ENCODE peak calls at places on chromosomes 13 and 19, in five cellular contexts. P is psoas muscle, T is cardiac muscle cell, W is omental fat pad, L is PC-3. M is an unnamed sample.

GRCh38 chr19:5826531-5827341 is 12.8 kb downstream of the FUT6 start:
- DNase-seq in T (peak), P (peak), W (no peak), L (peak), M (no peak)

GRCh38 chr19:33797821-33798633 is 1.4 kb downstream of the KCTD15 start:
- DNase-seq in T (peak), P (peak), W (no peak), L (no peak), M (no peak)

GRCh38 chr13:54980651-54981050 is 1952.0 kb downstream of the OLFM4 start:
- DNase-seq in T (no peak), P (no peak), W (no peak), L (no peak), M (no peak)

GRCh38 chr13:19864339-19865309 is 1.2 kb upstream of the ZMYM5 start:
- DNase-seq in P (peak), L (peak), T (peak), W (peak), M (peak)

GRCh38 chr13:46100191-46100877 is 4.5 kb downstream of the CPB2 start:
- DNase-seq in W (no peak), L (no peak), P (no peak), T (no peak), M (no peak)

GRCh38 chr19:7349961-7350711 is 1.4 kb downstream of the ARHGEF18 start:
- DNase-seq in P (no peak), L (no peak), W (no peak), T (no peak), M (no peak)

GRCh38 chr19:48613852-48614435 is 932 bp downstream of the FAM83E start:
- DNase-seq in P (no peak), T (no peak), W (no peak), L (no peak), M (no peak)

GRCh38 chr13:23754506-23754905 is 134.7 kb downstream of the MIPEP start:
- DNase-seq in T (no peak), W (no peak), L (no peak), P (no peak), M (no peak)

GRCh38 chr13:76667551-76667950 is 218.7 kb downstream of the KCTD12 start:
- DNase-seq in W (no peak), P (no peak), T (peak), L (peak), M (no peak)

GRCh38 chr13:93881418-93881817 is 598.1 kb downstream of the DCT start:
- DNase-seq in W (no peak), T (peak), L (no peak), P (no peak), M (no peak)

DNA sequence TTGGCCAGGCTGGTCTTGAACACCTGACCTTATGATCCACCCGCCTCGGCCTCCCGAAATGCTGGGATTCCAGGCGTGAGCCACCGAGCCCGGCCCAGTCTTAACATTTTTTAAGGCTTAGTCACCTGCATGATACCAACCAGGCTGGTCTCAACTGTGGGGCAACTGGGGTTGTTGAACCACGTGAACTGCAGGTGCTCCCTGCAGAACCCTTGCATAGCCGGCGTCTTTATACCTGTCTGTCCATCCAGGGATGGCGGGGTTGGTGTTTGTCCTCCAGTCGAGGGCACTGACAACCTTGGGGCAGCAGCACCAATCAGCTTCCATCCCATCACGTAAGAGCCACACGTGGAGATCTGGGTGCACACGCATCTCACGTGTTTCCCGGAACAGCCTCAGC is 24.8 kb upstream of the LILRA2 start:
- DNase-seq in P (no peak), L (no peak), T (no peak), W (no peak), M (no peak)
- TF ChIP-seq CTCF in P (no peak), L (no peak), T (no peak), W (no peak), M (no peak)

DNA sequence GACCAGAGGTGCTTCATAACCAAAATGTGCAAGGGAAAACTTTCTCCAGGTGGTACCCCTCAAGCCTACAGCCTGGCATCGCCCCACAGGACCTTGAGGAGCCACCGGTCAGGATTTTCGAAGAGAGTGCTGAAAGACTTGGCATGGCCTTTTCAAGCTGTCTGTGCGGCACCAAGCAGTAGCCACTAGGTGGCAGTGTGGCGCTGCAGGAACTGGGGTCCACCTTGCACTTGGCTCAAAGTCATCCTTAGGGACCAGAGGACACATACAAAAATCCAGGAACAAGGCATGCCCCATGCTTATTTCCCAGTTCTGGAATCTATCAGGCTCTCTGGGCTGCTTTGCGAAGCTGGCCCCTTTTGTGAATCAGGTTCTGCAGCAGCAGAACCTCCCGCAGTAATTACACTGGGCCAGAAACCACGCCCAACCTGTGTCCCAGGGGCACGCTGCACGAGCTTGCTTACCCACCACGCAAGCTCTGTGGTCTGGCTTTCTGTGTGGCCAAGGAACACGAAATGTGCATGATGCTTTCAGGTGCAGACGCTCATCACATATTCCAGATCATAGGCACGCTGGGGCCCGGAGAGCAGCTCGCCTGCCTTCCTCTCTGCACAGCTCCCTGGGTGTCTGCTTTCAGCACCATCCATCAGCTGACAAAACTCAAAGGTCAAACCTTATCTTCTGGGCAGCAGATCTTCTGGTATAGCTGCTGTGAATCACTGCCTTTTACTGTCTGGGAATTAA is 87.2 kb downstream of the SLC7A1 start:
- DNase-seq in P (peak), T (peak), W (peak), L (peak), M (peak)
- TF ChIP-seq CTCF in P (peak), T (peak), W (peak), L (peak), M (peak)

GRCh38 chr19:18425515-18426415 is 6.6 kb downstream of the SSBP4 start:
- DNase-seq in P (peak), L (no peak), W (no peak), T (peak), M (no peak)
- TF ChIP-seq CTCF in P (no peak), L (peak), W (no peak), T (no peak), M (no peak)

GRCh38 chr13:98556968-98557591 is 19.8 kb downstream of the STK24 start:
- DNase-seq in L (no peak), P (no peak), W (no peak), T (no peak), M (no peak)
- TF ChIP-seq CTCF in L (peak), P (no peak), W (no peak), T (no peak), M (peak)

GRCh38 chr13:91922969-91923592 is 524.7 kb downstream of the GPC5 start:
- DNase-seq in W (no peak), T (peak), P (no peak), L (no peak), M (no peak)
- TF ChIP-seq CTCF in W (no peak), T (peak), P (no peak), L (no peak), M (peak)

DNA sequence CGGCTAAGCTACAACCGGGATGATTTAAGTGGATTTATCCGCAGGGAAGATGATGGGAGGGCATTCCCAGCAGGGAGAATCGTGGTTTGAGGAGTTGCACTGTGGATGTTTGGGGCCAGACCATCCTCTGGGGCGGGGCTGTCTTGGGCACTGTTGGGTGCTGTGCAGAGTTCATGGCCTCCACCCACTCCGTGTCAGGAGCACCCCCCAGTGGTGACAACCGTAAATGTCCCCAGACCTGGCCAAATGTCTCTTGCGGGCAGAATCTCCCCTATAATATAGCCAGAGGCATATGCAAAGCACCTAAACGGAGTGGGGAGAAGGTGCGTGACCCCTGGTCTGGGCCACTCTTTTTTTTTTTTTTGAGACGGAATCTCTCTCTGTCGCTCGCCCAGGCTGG is 40.2 kb downstream of the SMIM24 start:
- DNase-seq in L (peak), P (peak), W (no peak), T (peak), M (no peak)
- TF ChIP-seq CTCF in L (peak), P (peak), W (no peak), T (peak), M (peak)

DNA sequence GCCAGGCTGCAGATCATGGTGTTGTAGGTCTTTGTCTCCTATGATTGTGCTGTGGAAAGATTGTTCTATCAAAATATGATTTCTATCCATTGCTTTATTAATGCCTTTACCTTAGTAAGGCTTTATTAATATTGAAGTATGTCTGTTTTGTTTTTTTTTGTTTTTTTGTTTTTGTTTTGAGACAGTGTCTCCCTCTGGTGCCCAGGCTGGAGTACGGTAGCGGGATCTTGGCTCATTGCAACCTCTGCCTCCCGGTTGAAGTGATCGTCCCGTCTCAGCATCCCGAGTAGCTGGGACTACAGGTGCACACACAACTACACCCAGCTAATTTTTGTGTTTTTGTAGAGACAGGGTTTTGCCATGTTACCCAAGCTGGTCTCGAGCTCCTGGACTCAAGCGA is 7.7 kb downstream of the IRGC start:
- DNase-seq in P (no peak), L (peak), T (no peak), W (no peak), M (no peak)
- TF ChIP-seq CTCF in P (peak), L (peak), T (peak), W (no peak), M (no peak)